ENCODE peak calls at places on chromosome 2, in four cellular contexts. V is activated T-cell treated with anti-CD3 and anti-CD28 coated beads, Interleukin-2, amount 50 U/mL, for 4 hours; Q is neural crest cell; Z is activated gamma-delta T cell treated with anti-CD3 and anti-CD28 coated beads, Interleukin-2, amount 50 U/mL, for 16 hours. B is an unnamed sample.

GRCh38 chr2:99448556-99448955 is 41.3 kb downstream of the REV1 start:
- DNase-seq in V (no peak), Q (no peak), Z (no peak), B (no peak)

GRCh38 chr2:70960833-70961647 is 17.4 kb upstream of the ANKRD53 start:
- DNase-seq in V (no peak), Q (no peak), Z (no peak), B (peak; percentile 12)

GRCh38 chr2:101818531-101819451 is 121.3 kb downstream of the MAP4K4 start:
- DNase-seq in V (no peak), Q (no peak), Z (no peak), B (no peak)

GRCh38 chr2:27489118-27489497 is 435 bp downstream of the IFT172 start:
- DNase-seq in V (no peak), Q (no peak), Z (no peak), B (peak; percentile 21)

GRCh38 chr2:203951366-203951902 is 14.9 kb downstream of the ICOS start:
- DNase-seq in V (no peak), Q (no peak), Z (peak; percentile 14), B (no peak)

GRCh38 chr2:240060977-240061591 is 7.8 kb upstream of the OR6B3 start:
- DNase-seq in V (peak; percentile 38), Q (peak; percentile 48), Z (peak; percentile 21), B (no peak)

GRCh38 chr2:85648619-85649018 is 19.4 kb downstream of the SFTPB start:
- DNase-seq in V (no peak), Q (peak; percentile 36), Z (no peak), B (no peak)

GRCh38 chr2:55247025-55247424 is 14.5 kb downstream of the RPS27A start:
- DNase-seq in V (no peak), Q (no peak), Z (no peak), B (no peak)

GRCh38 chr2:71697106-71698010 is 244.0 kb downstream of the DYSF start:
- DNase-seq in V (no peak), Q (no peak), Z (no peak), B (no peak)

GRCh38 chr2:175811966-175812365 is 190.1 kb downstream of the LNPK start:
- DNase-seq in V (no peak), Q (no peak), Z (no peak), B (no peak)

GRCh38 chr2:229921101-229921891 is 513 bp downstream of the TRIP12 start:
- DNase-seq in V (peak; percentile 59), Q (peak; percentile 55), Z (peak; percentile 54), B (peak; percentile 59)

GRCh38 chr2:189526936-189527654 is 53.5 kb downstream of the SLC40A1 start:
- DNase-seq in V (no peak), Q (no peak), Z (no peak), B (no peak)

GRCh38 chr2:210782222-210782621 is 225.8 kb downstream of the CPS1 start:
- DNase-seq in V (no peak), Q (no peak), Z (no peak), B (no peak)

GRCh38 chr2:214410918-214411554 is at the start of gene VWC2L:
- DNase-seq in V (no peak), Q (peak; percentile 89), Z (no peak), B (no peak)

GRCh38 chr2:10053351-10053750 is 10.0 kb downstream of the KLF11 start:
- DNase-seq in V (no peak), Q (no peak), Z (no peak), B (no peak)

GRCh38 chr2:104043864-104044263 is 810.1 kb upstream of the POU3F3 start:
- DNase-seq in V (no peak), Q (no peak), Z (no peak), B (no peak)

GRCh38 chr2:105757361-105757933 is 12.7 kb downstream of the NCK2 start:
- DNase-seq in V (no peak), Q (no peak), Z (no peak), B (no peak)

GRCh38 chr2:212173331-212173730 is 365.3 kb downstream of the ERBB4 start:
- DNase-seq in V (no peak), Q (no peak), Z (no peak), B (no peak)

GRCh38 chr2:11337909-11338308 is 6.5 kb downstream of the ROCK2 start:
- DNase-seq in V (no peak), Q (no peak), Z (no peak), B (no peak)

GRCh38 chr2:224135881-224136280 is 96.8 kb upstream of the SERPINE2 start:
- DNase-seq in V (no peak), Q (no peak), Z (no peak), B (no peak)

GRCh38 chr2:238948765-238949641 is 101.1 kb downstream of the TWIST2 start:
- DNase-seq in V (no peak), Q (no peak), Z (no peak), B (no peak)

GRCh38 chr2:224271854-224272620 is 129.9 kb downstream of the FAM124B start:
- DNase-seq in V (no peak), Q (no peak), Z (no peak), B (no peak)

GRCh38 chr2:4791488-4791887 is 900.7 kb upstream of the SOX11 start:
- DNase-seq in V (no peak), Q (no peak), Z (no peak), B (no peak)

GRCh38 chr2:73020657-73021370 is 50.7 kb downstream of the SFXN5 start:
- DNase-seq in V (no peak), Q (no peak), Z (no peak), B (no peak)

GRCh38 chr2:65431417-65432226 is 777 bp downstream of the SPRED2 start:
- DNase-seq in V (peak; percentile 21), Q (peak; percentile 45), Z (peak; percentile 25), B (peak; percentile 55)

GRCh38 chr2:156892449-156893335 is 364.8 kb upstream of the GALNT5 start:
- DNase-seq in V (no peak), Q (peak; percentile 9), Z (no peak), B (no peak)

B was measured in natural killer cell.